ENCODE peak calls at places on chromosomes 13 and 19, in five cellular contexts. V is colonic mucosa, U is spleen, A is left lung, C is suprapubic skin. G is an unnamed sample. For H3K27me3, the result is how much of the 10 kb centered on the place peaks cover.

GRCh38 chr19:16368385-16369305 is 44.0 kb downstream of the KLF2 start:
- DNase-seq in V (no peak), U (peak), A (no peak), C (no peak), G (no peak)

GRCh38 chr19:42066075-42066754 is 3.8 kb downstream of the GRIK5 start:
- DNase-seq in V (no peak), U (no peak), A (no peak), C (no peak), G (no peak)

GRCh38 chr13:44756411-44756810 is 180.3 kb upstream of the TSC22D1 start:
- DNase-seq in V (no peak), U (no peak), A (no peak), C (no peak), G (no peak)

GRCh38 chr13:98481511-98481951 is 95.4 kb downstream of the STK24 start:
- DNase-seq in V (no peak), U (no peak), A (no peak), C (no peak), G (no peak)

GRCh38 chr13:47661076-47661475 is 340.0 kb downstream of the SUCLA2 start:
- DNase-seq in V (no peak), U (no peak), A (no peak), C (no peak), G (peak)

GRCh38 chr19:2429917-2430570 is 2.7 kb upstream of the TIMM13 start:
- DNase-seq in V (no peak), U (peak), A (no peak), C (no peak), G (no peak)

GRCh38 chr19:43739836-43740235 is 14.9 kb downstream of the SMG9 start:
- DNase-seq in V (peak), U (no peak), A (no peak), C (no peak), G (peak)

GRCh38 chr19:4035018-4035566 is 27.6 kb downstream of the PIAS4 start:
- DNase-seq in V (no peak), U (no peak), A (no peak), C (no peak), G (no peak)

GRCh38 chr19:14150041-14150769 is 13.8 kb upstream of the ASF1B start:
- DNase-seq in V (no peak), U (no peak), A (no peak), C (no peak), G (no peak)

GRCh38 chr19:1214299-1214861 is 8.8 kb downstream of the STK11 start:
- DNase-seq in V (no peak), U (no peak), A (no peak), C (no peak), G (no peak)

GRCh38 chr19:2497186-2497585 is 21.3 kb downstream of the GADD45B start:
- DNase-seq in V (no peak), U (no peak), A (no peak), C (no peak), G (no peak)

GRCh38 chr13:113455384-113455783 is 2.1 kb upstream of the ADPRHL1 start:
- DNase-seq in V (no peak), U (no peak), A (no peak), C (no peak), G (no peak)

GRCh38 chr13:113454936-113455335 is 1.6 kb upstream of the ADPRHL1 start:
- DNase-seq in V (no peak), U (no peak), A (no peak), C (no peak), G (no peak)

GRCh38 chr13:113457510-113457909 is 4.2 kb upstream of the ADPRHL1 start:
- DNase-seq in V (no peak), U (no peak), A (no peak), C (no peak), G (no peak)

GRCh38 chr13:113458218-113459065 is 5.2 kb upstream of the ADPRHL1 start:
- DNase-seq in V (no peak), U (no peak), A (no peak), C (no peak), G (no peak)

DNA sequence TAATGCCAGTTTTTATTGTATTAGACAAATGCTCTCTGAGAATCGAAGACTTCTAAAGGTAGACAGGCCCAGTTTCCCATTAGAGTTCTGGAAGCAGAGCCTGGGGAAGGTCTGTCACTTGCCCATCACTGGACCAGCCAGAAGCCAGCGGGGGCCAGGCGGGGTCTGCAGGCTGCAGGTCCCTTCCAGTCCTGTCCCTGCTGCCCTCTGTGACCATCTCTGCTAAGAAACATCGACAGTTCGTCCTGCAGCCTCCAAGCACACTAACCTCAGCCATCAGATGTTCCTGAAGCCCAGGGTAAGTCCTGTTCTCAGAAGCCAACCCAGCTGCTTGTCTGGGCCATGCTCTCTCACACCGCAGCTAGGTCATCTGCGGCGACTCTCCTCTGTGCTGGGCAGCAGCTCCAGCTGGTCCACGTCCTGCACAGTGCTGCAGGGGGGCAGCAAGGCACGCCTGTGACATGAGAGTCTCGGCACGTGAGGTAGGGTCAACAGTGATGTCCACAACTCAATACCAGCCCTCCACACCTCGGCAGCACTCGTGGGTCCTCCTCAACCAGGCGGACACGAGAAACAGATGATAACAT is 2.9 kb upstream of the ADPRHL1 start:
- DNase-seq in V (no peak), U (no peak), A (no peak), C (no peak), G (no peak)
- H3K27me3 ChIP-seq in V (under half), U (under half), A (under half), C (under half), G (under half)

DNA sequence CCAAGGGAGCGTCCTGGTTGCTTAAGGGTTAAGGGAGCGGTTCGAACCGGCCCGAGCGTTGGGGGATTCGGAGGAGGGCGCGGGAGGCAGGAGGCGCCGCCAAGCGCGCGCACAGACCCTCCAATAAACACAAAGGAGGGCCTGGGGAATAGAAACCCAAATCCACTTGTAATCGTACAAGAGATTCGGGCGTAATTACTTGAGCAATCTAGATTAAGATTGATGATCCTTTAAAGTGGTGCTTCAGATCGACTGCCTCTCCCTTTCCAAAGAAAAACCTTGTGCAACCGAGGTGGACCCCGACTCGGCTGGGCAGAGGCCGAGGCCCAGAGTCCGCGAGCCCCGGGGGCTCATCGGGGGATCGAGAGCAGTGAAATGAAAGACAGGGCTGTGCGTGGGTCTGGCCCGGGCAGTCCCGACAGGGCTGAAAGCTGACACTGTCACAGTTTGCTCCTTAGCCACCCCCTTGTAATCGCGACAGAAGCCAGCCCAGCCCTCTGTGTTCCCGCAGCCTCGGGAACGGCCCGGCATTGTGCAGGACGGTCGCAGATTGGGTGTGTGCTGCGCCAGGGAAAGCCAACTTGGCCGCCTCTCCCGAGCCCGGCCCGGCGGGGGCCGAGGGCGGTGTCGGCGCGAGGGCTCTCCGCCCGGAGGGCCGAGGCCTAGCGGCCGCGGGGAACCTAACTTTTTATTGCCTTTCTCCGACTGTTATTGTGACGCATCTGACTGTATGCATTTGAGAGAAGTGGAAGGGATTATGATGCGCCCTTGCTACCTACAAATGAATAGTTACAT is 5.6 kb downstream of the MAB21L1 start:
- DNase-seq in V (peak), U (peak), A (no peak), C (peak), G (no peak)
- H3K27me3 ChIP-seq in V (under half), U (half or more), A (half or more), C (half or more), G (under half)

GRCh38 chr19:29741226-29741625 is 26.2 kb upstream of the C19orf12 start:
- DNase-seq in V (no peak), U (no peak), A (no peak), C (no peak), G (no peak)
- H3K27me3 ChIP-seq in V (under half), U (under half), A (under half), C (under half), G (under half)

DNA sequence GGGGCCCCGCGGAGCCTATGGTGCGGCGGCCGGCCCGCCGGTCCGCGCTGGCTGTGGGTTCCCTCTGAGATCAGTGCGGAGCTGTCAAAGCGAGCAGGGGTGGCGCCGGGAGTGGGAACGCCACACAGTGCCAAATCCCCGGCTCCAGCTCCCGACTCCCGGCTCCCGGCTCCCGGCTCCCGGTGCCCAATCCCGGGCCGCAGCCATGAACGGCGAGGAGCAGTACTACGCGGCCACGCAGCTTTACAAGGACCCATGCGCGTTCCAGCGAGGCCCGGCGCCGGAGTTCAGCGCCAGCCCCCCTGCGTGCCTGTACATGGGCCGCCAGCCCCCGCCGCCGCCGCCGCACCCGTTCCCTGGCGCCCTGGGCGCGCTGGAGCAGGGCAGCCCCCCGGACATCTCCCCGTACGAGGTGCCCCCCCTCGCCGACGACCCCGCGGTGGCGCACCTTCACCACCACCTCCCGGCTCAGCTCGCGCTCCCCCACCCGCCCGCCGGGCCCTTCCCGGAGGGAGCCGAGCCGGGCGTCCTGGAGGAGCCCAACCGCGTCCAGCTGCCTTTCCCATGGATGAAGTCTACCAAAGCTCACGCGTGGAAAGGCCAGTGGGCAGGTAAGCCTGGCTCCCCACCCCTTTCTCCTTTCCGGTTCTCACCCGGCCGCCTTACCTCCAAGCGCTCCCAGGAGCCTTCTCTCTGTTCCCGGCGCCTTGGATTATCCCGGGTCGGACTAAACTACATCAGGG is at the start of gene PDX1:
- DNase-seq in V (peak), U (no peak), A (no peak), C (no peak), G (peak)
- H3K27me3 ChIP-seq in V (half or more), U (half or more), A (half or more), C (half or more), G (half or more)

DNA sequence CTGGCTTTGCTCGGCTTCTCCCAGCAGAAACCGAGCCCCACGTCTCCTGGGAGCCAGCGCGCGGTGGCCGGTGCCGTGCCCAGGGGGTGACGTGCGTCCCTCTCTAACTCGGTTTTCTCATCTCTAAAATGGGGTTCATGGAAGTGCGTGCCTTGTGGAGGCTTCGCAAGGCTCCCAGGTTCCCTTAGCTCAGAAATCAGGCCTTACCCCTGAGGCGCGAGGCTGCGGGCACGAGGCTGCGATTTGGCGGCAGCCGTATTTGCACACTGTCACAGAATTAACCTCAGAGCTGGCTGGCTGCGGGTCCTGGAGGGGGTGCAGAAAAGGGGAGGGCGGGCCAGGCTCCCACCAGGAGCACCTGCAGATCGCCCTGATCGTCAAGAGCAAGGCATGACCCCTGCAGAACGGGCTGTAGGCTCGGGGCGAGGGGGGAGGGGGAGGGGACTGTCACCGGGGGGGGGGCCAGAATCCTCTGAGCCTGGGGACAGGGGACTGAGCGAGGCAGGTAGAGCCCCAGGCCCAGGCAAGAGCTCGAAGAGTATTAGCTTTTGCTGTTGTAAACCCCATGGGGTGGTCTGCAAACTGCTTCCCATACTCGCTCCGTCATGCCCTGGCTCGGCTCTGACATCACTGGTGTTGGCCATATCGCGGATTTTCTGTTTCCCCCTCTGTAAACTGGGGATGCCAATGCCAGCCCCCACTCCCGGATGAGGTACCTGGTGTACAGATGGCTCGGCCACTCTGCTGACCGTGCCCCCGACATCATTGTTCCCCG is 62.2 kb downstream of the CCNE1 start:
- DNase-seq in V (no peak), U (peak), A (no peak), C (no peak), G (no peak)
- H3K27me3 ChIP-seq in V (under half), U (under half), A (half or more), C (under half), G (under half)

GRCh38 chr13:78608254-78608704 is 4.9 kb upstream of the POU4F1 start:
- DNase-seq in V (no peak), U (no peak), A (no peak), C (no peak), G (no peak)
- H3K27me3 ChIP-seq in V (half or more), U (half or more), A (half or more), C (half or more), G (half or more)